ENCODE peak calls at places on chromosomes 3 and 15, in seven cellular contexts. H is SK-N-SH, B is GM23248, P is cardiac muscle cell, C is epithelial cell of prostate, T is brain microvascular endothelial cell, I is HepG2. N is an unnamed sample.
A peak's percentile ranks its signal among the peaks of the same experiment; 100 is the strongest.

GRCh38 chr3:10483364-10483675 is 22.1 kb downstream of the ATP2B2 start:
- DNase-seq in B (no peak), T (no peak), I (no peak), P (no peak), H (no peak), C (no peak), N (no peak)

GRCh38 chr3:37987751-37988179 is 2.8 kb upstream of the VILL start:
- DNase-seq in H (no peak), I (no peak), B (no peak), T (no peak), P (no peak), C (no peak), N (no peak)

GRCh38 chr3:51163051-51163450 is 222.0 kb upstream of the MANF start:
- DNase-seq in P (no peak), I (no peak), H (no peak), B (peak; percentile 2), T (no peak), C (no peak), N (no peak)

GRCh38 chr3:9066141-9066540 is 102.9 kb upstream of the RAD18 start:
- DNase-seq in I (no peak), B (no peak), P (no peak), C (no peak), T (no peak), H (no peak), N (no peak)

GRCh38 chr3:15591235-15591634 is 10.1 kb downstream of the HACL1 start:
- DNase-seq in B (no peak), C (no peak), T (no peak), P (no peak), I (no peak), H (no peak), N (no peak)

GRCh38 chr3:158248261-158248660 is 138.4 kb downstream of the RSRC1 start:
- DNase-seq in T (no peak), B (no peak), I (no peak), C (no peak), P (no peak), H (no peak), N (peak; percentile 1)

GRCh38 chr3:135229018-135229495 is 434.0 kb downstream of the EPHB1 start:
- DNase-seq in I (no peak), B (no peak), C (no peak), T (no peak), P (no peak), H (no peak), N (no peak)

GRCh38 chr15:80514071-80514780 is 110.0 kb downstream of the ARNT2 start:
- DNase-seq in B (peak; percentile 92), P (peak; percentile 91), T (peak; percentile 39), H (no peak), I (no peak), C (no peak), N (no peak)

GRCh38 chr3:106963446-106963845 is 413.8 kb upstream of the CCDC54 start:
- DNase-seq in C (no peak), I (no peak), B (peak; percentile 41), T (peak; percentile 70), P (peak; percentile 79), H (no peak), N (no peak)

GRCh38 chr3:55488398-55489055 is 1.4 kb upstream of the WNT5A start:
- DNase-seq in P (peak; percentile 81), T (peak; percentile 49), H (peak; percentile 79), I (no peak), C (no peak), B (peak; percentile 86), N (peak; percentile 5)

GRCh38 chr15:32657198-32657886 is 15.8 kb downstream of the SCG5 start:
- DNase-seq in I (no peak), P (no peak), B (no peak), C (peak; percentile 54), H (no peak), T (peak; percentile 22), N (no peak)

GRCh38 chr3:186382217-186382885 is 20.3 kb upstream of the DGKG start:
- DNase-seq in C (no peak), B (no peak), I (no peak), H (no peak), P (no peak), T (no peak), N (peak; percentile 8)

GRCh38 chr3:115692887-115693524 is 69.7 kb downstream of the GAP43 start:
- DNase-seq in B (peak; percentile 85), H (peak; percentile 74), P (peak; percentile 77), T (peak; percentile 80), C (no peak), I (peak; percentile 67), N (peak; percentile 28)

GRCh38 chr3:51538115-51538458 is 432 bp upstream of the RAD54L2 start:
- DNase-seq in B (peak; percentile 38), T (no peak), I (no peak), C (no peak), H (no peak), P (peak; percentile 14), N (no peak)

GRCh38 chr3:114672692-114673447 is 379.0 kb downstream of the TIGIT start:
- DNase-seq in H (no peak), C (no peak), P (no peak), I (no peak), T (no peak), B (no peak), N (no peak)

GRCh38 chr15:29939404-29939803 is 117.1 kb upstream of the TJP1 start:
- DNase-seq in P (no peak), T (no peak), C (no peak), I (no peak), B (peak; percentile 47), H (no peak), N (no peak)

GRCh38 chr15:90870354-90871096 is 2.1 kb downstream of the FURIN start:
- DNase-seq in C (no peak), P (peak; percentile 31), B (peak; percentile 51), T (peak; percentile 14), H (no peak), I (no peak), N (peak; percentile 22)

GRCh38 chr3:10273697-10274305 is 18.9 kb downstream of the GHRL start:
- DNase-seq in B (peak; percentile 48), P (no peak), I (no peak), C (no peak), H (no peak), T (no peak), N (no peak)

GRCh38 chr15:40249477-40250303 is 10.8 kb downstream of the PAK6 start:
- DNase-seq in I (no peak), C (no peak), H (peak; percentile 70), B (peak; percentile 40), P (peak; percentile 26), T (no peak), N (no peak)

GRCh38 chr3:10733297-10733696 is 82.7 kb upstream of the SLC6A11 start:
- DNase-seq in I (no peak), T (no peak), B (no peak), H (no peak), C (no peak), P (no peak), N (no peak)

GRCh38 chr3:154304116-154304786 is 20.0 kb downstream of the DHX36 start:
- DNase-seq in B (peak; percentile 77), I (no peak), T (no peak), H (no peak), C (peak; percentile 26), P (no peak), N (no peak)

GRCh38 chr3:17322106-17322793 is 420.2 kb downstream of the TBC1D5 start:
- DNase-seq in H (no peak), B (no peak), P (no peak), I (no peak), C (no peak), T (no peak), N (peak; percentile 43)

GRCh38 chr15:100042558-100042957 is 299.2 kb downstream of the ADAMTS17 start:
- DNase-seq in H (no peak), I (no peak), T (peak; percentile 45), P (peak; percentile 13), C (no peak), B (no peak), N (no peak)

GRCh38 chr3:13849018-13849417 is 30.9 kb downstream of the WNT7A start:
- DNase-seq in B (no peak), T (no peak), P (no peak), I (no peak), C (no peak), H (no peak), N (no peak)

GRCh38 chr3:171066216-171066615 is 39.7 kb upstream of the SLC2A2 start:
- DNase-seq in H (no peak), C (no peak), I (no peak), P (peak; percentile 38), B (no peak), T (no peak), N (no peak)
- H3K27ac ChIP-seq in H (no peak overlapping the region), C (no peak overlapping the region), I (no peak overlapping the region), P (no peak overlapping the region), B (no peak overlapping the region), T (no peak overlapping the region), N (no peak overlapping the region)

DNA sequence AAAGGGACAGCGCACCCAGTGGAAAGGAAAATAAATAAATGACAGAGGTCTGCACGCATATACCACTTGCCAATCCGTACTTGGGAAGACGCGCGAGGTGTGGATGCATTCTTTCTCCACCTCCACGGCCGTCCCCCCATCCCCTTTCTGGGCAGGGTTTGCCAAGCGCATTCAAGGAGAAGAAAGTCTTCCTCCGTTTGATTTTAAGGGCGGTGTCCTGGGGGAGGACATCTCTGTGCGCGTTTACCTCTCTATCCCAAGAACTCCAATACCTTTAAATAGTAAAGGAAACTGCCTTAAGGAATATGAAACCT is 576 bp upstream of the MB21D2 start:
- DNase-seq in T (no peak), I (no peak), B (no peak), C (no peak), H (no peak), P (no peak), N (no peak)
- H3K27ac ChIP-seq in T (peak overlapping the region; percentile 99), I (no peak overlapping the region), B (peak overlapping the region; percentile 94), C (peak overlapping the region; percentile 82), H (peak overlapping the region; percentile 85), P (peak overlapping the region; percentile 74), N (peak overlapping the region; percentile 60)

DNA sequence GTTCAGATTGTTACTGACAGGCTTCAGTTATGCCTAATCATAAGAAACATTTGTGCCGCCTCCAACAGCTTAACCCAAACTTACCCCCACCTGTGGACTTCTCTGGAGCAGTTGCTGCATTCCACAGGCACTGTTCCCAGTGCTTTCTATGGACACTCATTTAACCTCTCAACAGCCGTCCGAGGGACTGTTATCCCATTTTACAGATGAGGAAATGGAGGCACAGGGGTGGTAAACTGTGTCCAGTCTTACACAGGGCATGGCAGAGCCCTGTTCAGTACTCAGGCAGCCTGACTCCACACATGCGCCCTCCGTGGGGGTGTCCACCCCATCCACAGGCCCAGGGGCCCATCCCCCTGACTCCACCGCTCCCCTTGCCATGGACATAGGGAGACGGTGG is 14.3 kb upstream of the TGM5 start:
- DNase-seq in I (no peak), H (no peak), T (no peak), P (no peak), B (no peak), C (no peak), N (no peak)
- H3K27ac ChIP-seq in I (no peak overlapping the region), H (no peak overlapping the region), T (no peak overlapping the region), P (no peak overlapping the region), B (no peak overlapping the region), C (no peak overlapping the region), N (no peak overlapping the region)

DNA sequence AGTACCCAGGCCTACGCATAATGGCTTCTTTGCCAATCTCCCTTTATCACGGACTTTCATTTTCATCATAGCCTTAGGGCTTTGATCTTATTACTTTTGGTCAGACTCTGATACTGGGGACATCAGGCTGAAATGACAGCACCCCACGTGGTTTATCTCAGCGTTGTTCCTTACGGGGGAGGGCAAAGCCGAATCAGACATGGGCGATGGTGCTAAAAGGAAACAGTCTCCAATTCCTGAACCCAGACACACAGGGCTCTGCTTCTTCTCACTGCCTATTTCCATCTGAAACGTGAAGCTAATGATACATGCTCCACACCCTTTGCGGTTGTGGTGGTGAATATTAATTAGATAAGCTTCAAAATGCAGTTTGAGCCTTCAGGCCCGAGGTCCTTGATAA is 59.4 kb upstream of the CD47 start:
- DNase-seq in T (no peak), P (no peak), I (no peak), B (no peak), C (no peak), H (peak; percentile 62), N (no peak)
- H3K27ac ChIP-seq in T (no peak overlapping the region), P (no peak overlapping the region), I (no peak overlapping the region), B (no peak overlapping the region), C (no peak overlapping the region), H (no peak overlapping the region), N (no peak overlapping the region)